ENCODE peak calls at places on chromosomes 16 and 17, in six cellular contexts. One of them, this sample, is unnamed.
A peak's percentile ranks its signal among the peaks of the same experiment; 100 is the strongest.

GRCh38 chr16:65154321-65154720 is 32.5 kb upstream of the CDH11 start:
- DNase-seq in bronchial epithelial cell: no peak
- DNase-seq in non-pigmented ciliary epithelial cell: no peak
- DNase-seq in HS-27A: no peak
- DNase-seq in NCI-H345: no peak
- DNase-seq in stimulated activated CD4-positive, alpha-beta T cell treated with anti-CD3 and anti-CD28 coated beads, Interleukin-4, amount 100 ng/mL, for 24 hours: no peak
- DNase-seq in this sample: no peak

GRCh38 chr16:31451201-31451600 is 8.1 kb upstream of the ARMC5 start:
- DNase-seq in bronchial epithelial cell: no peak
- DNase-seq in non-pigmented ciliary epithelial cell: no peak
- DNase-seq in HS-27A: no peak
- DNase-seq in NCI-H345: no peak
- DNase-seq in stimulated activated CD4-positive, alpha-beta T cell treated with anti-CD3 and anti-CD28 coated beads, Interleukin-4, amount 100 ng/mL, for 24 hours: no peak
- DNase-seq in this sample: no peak

GRCh38 chr16:55039511-55039910 is 108.8 kb downstream of the IRX5 start:
- DNase-seq in bronchial epithelial cell: peak; percentile 94
- DNase-seq in non-pigmented ciliary epithelial cell: no peak
- DNase-seq in HS-27A: no peak
- DNase-seq in NCI-H345: no peak
- DNase-seq in stimulated activated CD4-positive, alpha-beta T cell treated with anti-CD3 and anti-CD28 coated beads, Interleukin-4, amount 100 ng/mL, for 24 hours: no peak
- DNase-seq in this sample: no peak

GRCh38 chr17:79592641-79593040 is 18.2 kb downstream of the RBFOX3 start:
- DNase-seq in bronchial epithelial cell: no peak
- DNase-seq in non-pigmented ciliary epithelial cell: no peak
- DNase-seq in HS-27A: no peak
- DNase-seq in NCI-H345: no peak
- DNase-seq in stimulated activated CD4-positive, alpha-beta T cell treated with anti-CD3 and anti-CD28 coated beads, Interleukin-4, amount 100 ng/mL, for 24 hours: no peak
- DNase-seq in this sample: no peak

GRCh38 chr16:87724490-87725291 is 41.1 kb downstream of the KLHDC4 start:
- DNase-seq in bronchial epithelial cell: no peak
- DNase-seq in non-pigmented ciliary epithelial cell: no peak
- DNase-seq in HS-27A: no peak
- DNase-seq in NCI-H345: no peak
- DNase-seq in stimulated activated CD4-positive, alpha-beta T cell treated with anti-CD3 and anti-CD28 coated beads, Interleukin-4, amount 100 ng/mL, for 24 hours: no peak
- DNase-seq in this sample: no peak

GRCh38 chr17:30218689-30219266 is 16.7 kb downstream of the SLC6A4 start:
- DNase-seq in bronchial epithelial cell: no peak
- DNase-seq in non-pigmented ciliary epithelial cell: no peak
- DNase-seq in HS-27A: no peak
- DNase-seq in NCI-H345: no peak
- DNase-seq in stimulated activated CD4-positive, alpha-beta T cell treated with anti-CD3 and anti-CD28 coated beads, Interleukin-4, amount 100 ng/mL, for 24 hours: no peak
- DNase-seq in this sample: no peak

GRCh38 chr17:32518856-32519768 is 32.3 kb downstream of the CDK5R1 start:
- DNase-seq in bronchial epithelial cell: peak; percentile 60
- DNase-seq in non-pigmented ciliary epithelial cell: no peak
- DNase-seq in HS-27A: no peak
- DNase-seq in NCI-H345: peak; percentile 85
- DNase-seq in stimulated activated CD4-positive, alpha-beta T cell treated with anti-CD3 and anti-CD28 coated beads, Interleukin-4, amount 100 ng/mL, for 24 hours: peak; percentile 67
- DNase-seq in this sample: peak; percentile 72

GRCh38 chr17:19418312-19418992 is 7.4 kb downstream of the RNF112 start:
- DNase-seq in bronchial epithelial cell: peak; percentile 65
- DNase-seq in non-pigmented ciliary epithelial cell: no peak
- DNase-seq in HS-27A: no peak
- DNase-seq in NCI-H345: no peak
- DNase-seq in stimulated activated CD4-positive, alpha-beta T cell treated with anti-CD3 and anti-CD28 coated beads, Interleukin-4, amount 100 ng/mL, for 24 hours: no peak
- DNase-seq in this sample: no peak

GRCh38 chr17:32912218-32912897 is 15.6 kb upstream of the TMEM98 start:
- DNase-seq in bronchial epithelial cell: peak; percentile 70
- DNase-seq in non-pigmented ciliary epithelial cell: no peak
- DNase-seq in HS-27A: no peak
- DNase-seq in NCI-H345: no peak
- DNase-seq in stimulated activated CD4-positive, alpha-beta T cell treated with anti-CD3 and anti-CD28 coated beads, Interleukin-4, amount 100 ng/mL, for 24 hours: no peak
- DNase-seq in this sample: peak; percentile 95

GRCh38 chr17:68665373-68665772 is 64.2 kb upstream of the FAM20A start:
- DNase-seq in bronchial epithelial cell: no peak
- DNase-seq in non-pigmented ciliary epithelial cell: no peak
- DNase-seq in HS-27A: no peak
- DNase-seq in NCI-H345: no peak
- DNase-seq in stimulated activated CD4-positive, alpha-beta T cell treated with anti-CD3 and anti-CD28 coated beads, Interleukin-4, amount 100 ng/mL, for 24 hours: no peak
- DNase-seq in this sample: no peak

GRCh38 chr16:17439580-17439979 is 31.2 kb downstream of the XYLT1 start:
- DNase-seq in bronchial epithelial cell: no peak
- DNase-seq in non-pigmented ciliary epithelial cell: no peak
- DNase-seq in HS-27A: no peak
- DNase-seq in NCI-H345: no peak
- DNase-seq in stimulated activated CD4-positive, alpha-beta T cell treated with anti-CD3 and anti-CD28 coated beads, Interleukin-4, amount 100 ng/mL, for 24 hours: no peak
- DNase-seq in this sample: no peak

GRCh38 chr16:67685388-67686112 is 18.9 kb downstream of the C16orf86 start:
- DNase-seq in bronchial epithelial cell: no peak
- DNase-seq in non-pigmented ciliary epithelial cell: no peak
- DNase-seq in HS-27A: no peak
- DNase-seq in NCI-H345: no peak
- DNase-seq in stimulated activated CD4-positive, alpha-beta T cell treated with anti-CD3 and anti-CD28 coated beads, Interleukin-4, amount 100 ng/mL, for 24 hours: no peak
- DNase-seq in this sample: no peak

GRCh38 chr17:77281024-77281903 is 140.5 kb downstream of the SEC14L1 start:
- DNase-seq in bronchial epithelial cell: peak; percentile 33
- DNase-seq in non-pigmented ciliary epithelial cell: no peak
- DNase-seq in HS-27A: no peak
- DNase-seq in NCI-H345: peak; percentile 85
- DNase-seq in stimulated activated CD4-positive, alpha-beta T cell treated with anti-CD3 and anti-CD28 coated beads, Interleukin-4, amount 100 ng/mL, for 24 hours: peak; percentile 56
- DNase-seq in this sample: peak; percentile 97

GRCh38 chr17:21058098-21058893 is 15.5 kb upstream of the USP22 start:
- DNase-seq in bronchial epithelial cell: peak; percentile 45
- DNase-seq in non-pigmented ciliary epithelial cell: no peak
- DNase-seq in HS-27A: no peak
- DNase-seq in NCI-H345: no peak
- DNase-seq in stimulated activated CD4-positive, alpha-beta T cell treated with anti-CD3 and anti-CD28 coated beads, Interleukin-4, amount 100 ng/mL, for 24 hours: no peak
- DNase-seq in this sample: no peak

GRCh38 chr17:37225458-37225857 is 150.3 kb upstream of the C17orf78 start:
- DNase-seq in bronchial epithelial cell: no peak
- DNase-seq in non-pigmented ciliary epithelial cell: no peak
- DNase-seq in HS-27A: no peak
- DNase-seq in NCI-H345: no peak
- DNase-seq in stimulated activated CD4-positive, alpha-beta T cell treated with anti-CD3 and anti-CD28 coated beads, Interleukin-4, amount 100 ng/mL, for 24 hours: no peak
- DNase-seq in this sample: no peak

GRCh38 chr16:77551352-77551751 is 116.5 kb upstream of the ADAMTS18 start:
- DNase-seq in bronchial epithelial cell: no peak
- DNase-seq in non-pigmented ciliary epithelial cell: no peak
- DNase-seq in HS-27A: no peak
- DNase-seq in NCI-H345: no peak
- DNase-seq in stimulated activated CD4-positive, alpha-beta T cell treated with anti-CD3 and anti-CD28 coated beads, Interleukin-4, amount 100 ng/mL, for 24 hours: no peak
- DNase-seq in this sample: no peak

GRCh38 chr16:29806096-29806579 is at the start of gene MAZ:
- DNase-seq in bronchial epithelial cell: peak; percentile 72
- DNase-seq in non-pigmented ciliary epithelial cell: no peak
- DNase-seq in HS-27A: no peak
- DNase-seq in NCI-H345: no peak
- DNase-seq in stimulated activated CD4-positive, alpha-beta T cell treated with anti-CD3 and anti-CD28 coated beads, Interleukin-4, amount 100 ng/mL, for 24 hours: no peak
- DNase-seq in this sample: no peak

GRCh38 chr17:53548252-53548651 is 274.5 kb upstream of the KIF2B start:
- DNase-seq in bronchial epithelial cell: no peak
- DNase-seq in non-pigmented ciliary epithelial cell: no peak
- DNase-seq in HS-27A: no peak
- DNase-seq in NCI-H345: no peak
- DNase-seq in stimulated activated CD4-positive, alpha-beta T cell treated with anti-CD3 and anti-CD28 coated beads, Interleukin-4, amount 100 ng/mL, for 24 hours: no peak
- DNase-seq in this sample: no peak

GRCh38 chr17:58339775-58340622 is 11.4 kb upstream of the TSPOAP1 start:
- DNase-seq in bronchial epithelial cell: no peak
- DNase-seq in non-pigmented ciliary epithelial cell: no peak
- DNase-seq in HS-27A: no peak
- DNase-seq in NCI-H345: no peak
- DNase-seq in stimulated activated CD4-positive, alpha-beta T cell treated with anti-CD3 and anti-CD28 coated beads, Interleukin-4, amount 100 ng/mL, for 24 hours: peak; percentile 37
- DNase-seq in this sample: no peak

GRCh38 chr16:8380311-8380710 is 210.0 kb downstream of the TMEM114 start:
- DNase-seq in bronchial epithelial cell: no peak
- DNase-seq in non-pigmented ciliary epithelial cell: no peak
- DNase-seq in HS-27A: no peak
- DNase-seq in NCI-H345: no peak
- DNase-seq in stimulated activated CD4-positive, alpha-beta T cell treated with anti-CD3 and anti-CD28 coated beads, Interleukin-4, amount 100 ng/mL, for 24 hours: no peak
- DNase-seq in this sample: no peak

GRCh38 chr17:28533091-28533670 is 19.2 kb downstream of the UNC119 start:
- DNase-seq in bronchial epithelial cell: peak; percentile 76
- DNase-seq in non-pigmented ciliary epithelial cell: no peak
- DNase-seq in HS-27A: no peak
- DNase-seq in NCI-H345: no peak
- DNase-seq in stimulated activated CD4-positive, alpha-beta T cell treated with anti-CD3 and anti-CD28 coated beads, Interleukin-4, amount 100 ng/mL, for 24 hours: no peak
- DNase-seq in this sample: no peak

GRCh38 chr16:71709231-71709781 is 15.2 kb downstream of the PHLPP2 start:
- DNase-seq in bronchial epithelial cell: peak; percentile 18
- DNase-seq in non-pigmented ciliary epithelial cell: no peak
- DNase-seq in HS-27A: peak; percentile 46
- DNase-seq in NCI-H345: no peak
- DNase-seq in stimulated activated CD4-positive, alpha-beta T cell treated with anti-CD3 and anti-CD28 coated beads, Interleukin-4, amount 100 ng/mL, for 24 hours: no peak
- DNase-seq in this sample: no peak

GRCh38 chr16:75566889-75567255 is 693 bp downstream of the GABARAPL2 start:
- DNase-seq in bronchial epithelial cell: no peak
- DNase-seq in non-pigmented ciliary epithelial cell: no peak
- DNase-seq in HS-27A: no peak
- DNase-seq in NCI-H345: no peak
- DNase-seq in stimulated activated CD4-positive, alpha-beta T cell treated with anti-CD3 and anti-CD28 coated beads, Interleukin-4, amount 100 ng/mL, for 24 hours: peak; percentile 25
- DNase-seq in this sample: peak; percentile 43

GRCh38 chr16:13070268-13070667 is 168.9 kb downstream of the SHISA9 start:
- DNase-seq in bronchial epithelial cell: no peak
- DNase-seq in non-pigmented ciliary epithelial cell: no peak
- DNase-seq in HS-27A: no peak
- DNase-seq in NCI-H345: no peak
- DNase-seq in stimulated activated CD4-positive, alpha-beta T cell treated with anti-CD3 and anti-CD28 coated beads, Interleukin-4, amount 100 ng/mL, for 24 hours: no peak
- DNase-seq in this sample: no peak

GRCh38 chr17:79923974-79924638 is 84.9 kb upstream of the CBX4 start:
- DNase-seq in bronchial epithelial cell: no peak
- DNase-seq in non-pigmented ciliary epithelial cell: no peak
- DNase-seq in HS-27A: no peak
- DNase-seq in NCI-H345: peak; percentile 17
- DNase-seq in stimulated activated CD4-positive, alpha-beta T cell treated with anti-CD3 and anti-CD28 coated beads, Interleukin-4, amount 100 ng/mL, for 24 hours: peak; percentile 34
- DNase-seq in this sample: no peak

GRCh38 chr16:12017583-12017982 is 41.0 kb downstream of the SNX29 start:
- DNase-seq in bronchial epithelial cell: no peak
- DNase-seq in non-pigmented ciliary epithelial cell: peak; percentile 60
- DNase-seq in HS-27A: peak; percentile 19
- DNase-seq in NCI-H345: no peak
- DNase-seq in stimulated activated CD4-positive, alpha-beta T cell treated with anti-CD3 and anti-CD28 coated beads, Interleukin-4, amount 100 ng/mL, for 24 hours: no peak
- DNase-seq in this sample: no peak

GRCh38 chr17:65742433-65743312 is 181.2 kb upstream of the AXIN2 start:
- DNase-seq in bronchial epithelial cell: peak; percentile 79
- DNase-seq in non-pigmented ciliary epithelial cell: peak; percentile 65
- DNase-seq in HS-27A: peak; percentile 69
- DNase-seq in NCI-H345: no peak
- DNase-seq in stimulated activated CD4-positive, alpha-beta T cell treated with anti-CD3 and anti-CD28 coated beads, Interleukin-4, amount 100 ng/mL, for 24 hours: no peak
- DNase-seq in this sample: no peak

GRCh38 chr17:33947762-33948161 is 307.3 kb upstream of the CCL2 start:
- DNase-seq in bronchial epithelial cell: no peak
- DNase-seq in non-pigmented ciliary epithelial cell: no peak
- DNase-seq in HS-27A: no peak
- DNase-seq in NCI-H345: no peak
- DNase-seq in stimulated activated CD4-positive, alpha-beta T cell treated with anti-CD3 and anti-CD28 coated beads, Interleukin-4, amount 100 ng/mL, for 24 hours: no peak
- DNase-seq in this sample: no peak

GRCh38 chr17:83115832-83116231 is 36.4 kb downstream of the METRNL start:
- DNase-seq in bronchial epithelial cell: no peak
- DNase-seq in non-pigmented ciliary epithelial cell: no peak
- DNase-seq in HS-27A: no peak
- DNase-seq in NCI-H345: no peak
- DNase-seq in stimulated activated CD4-positive, alpha-beta T cell treated with anti-CD3 and anti-CD28 coated beads, Interleukin-4, amount 100 ng/mL, for 24 hours: no peak
- DNase-seq in this sample: no peak

GRCh38 chr16:66262253-66263167 is 104.0 kb upstream of the CDH5 start:
- DNase-seq in bronchial epithelial cell: no peak
- DNase-seq in non-pigmented ciliary epithelial cell: no peak
- DNase-seq in HS-27A: no peak
- DNase-seq in NCI-H345: no peak
- DNase-seq in stimulated activated CD4-positive, alpha-beta T cell treated with anti-CD3 and anti-CD28 coated beads, Interleukin-4, amount 100 ng/mL, for 24 hours: no peak
- DNase-seq in this sample: no peak

GRCh38 chr17:15490634-15491261 is 23.3 kb upstream of the CDRT4 start:
- DNase-seq in bronchial epithelial cell: peak; percentile 31
- DNase-seq in non-pigmented ciliary epithelial cell: no peak
- DNase-seq in HS-27A: peak; percentile 67
- DNase-seq in NCI-H345: no peak
- DNase-seq in stimulated activated CD4-positive, alpha-beta T cell treated with anti-CD3 and anti-CD28 coated beads, Interleukin-4, amount 100 ng/mL, for 24 hours: no peak
- DNase-seq in this sample: no peak

GRCh38 chr16:72182976-72183375 is 11.0 kb upstream of the PMFBP1 start:
- DNase-seq in bronchial epithelial cell: no peak
- DNase-seq in non-pigmented ciliary epithelial cell: no peak
- DNase-seq in HS-27A: no peak
- DNase-seq in NCI-H345: no peak
- DNase-seq in stimulated activated CD4-positive, alpha-beta T cell treated with anti-CD3 and anti-CD28 coated beads, Interleukin-4, amount 100 ng/mL, for 24 hours: no peak
- DNase-seq in this sample: no peak

GRCh38 chr16:31215287-31216115 is 1.4 kb downstream of the PYDC1 start:
- DNase-seq in bronchial epithelial cell: peak; percentile 40
- DNase-seq in non-pigmented ciliary epithelial cell: peak; percentile 15
- DNase-seq in HS-27A: no peak
- DNase-seq in NCI-H345: peak; percentile 26
- DNase-seq in stimulated activated CD4-positive, alpha-beta T cell treated with anti-CD3 and anti-CD28 coated beads, Interleukin-4, amount 100 ng/mL, for 24 hours: no peak
- DNase-seq in this sample: peak; percentile 73

GRCh38 chr17:30274887-30275286 is 16.9 kb downstream of the BLMH start:
- DNase-seq in bronchial epithelial cell: no peak
- DNase-seq in non-pigmented ciliary epithelial cell: no peak
- DNase-seq in HS-27A: no peak
- DNase-seq in NCI-H345: no peak
- DNase-seq in stimulated activated CD4-positive, alpha-beta T cell treated with anti-CD3 and anti-CD28 coated beads, Interleukin-4, amount 100 ng/mL, for 24 hours: no peak
- DNase-seq in this sample: no peak

GRCh38 chr17:21542070-21542469 is 150.3 kb upstream of the KCNJ18 start:
- DNase-seq in bronchial epithelial cell: no peak
- DNase-seq in non-pigmented ciliary epithelial cell: no peak
- DNase-seq in HS-27A: no peak
- DNase-seq in NCI-H345: no peak
- DNase-seq in stimulated activated CD4-positive, alpha-beta T cell treated with anti-CD3 and anti-CD28 coated beads, Interleukin-4, amount 100 ng/mL, for 24 hours: no peak
- DNase-seq in this sample: no peak

GRCh38 chr17:70588003-70588402 is 418.7 kb downstream of the KCNJ2 start:
- DNase-seq in bronchial epithelial cell: peak; percentile 14
- DNase-seq in non-pigmented ciliary epithelial cell: peak; percentile 17
- DNase-seq in HS-27A: no peak
- DNase-seq in NCI-H345: no peak
- DNase-seq in stimulated activated CD4-positive, alpha-beta T cell treated with anti-CD3 and anti-CD28 coated beads, Interleukin-4, amount 100 ng/mL, for 24 hours: no peak
- DNase-seq in this sample: no peak

GRCh38 chr16:3577302-3577752 is at the start of gene NLRC3:
- DNase-seq in bronchial epithelial cell: no peak
- DNase-seq in non-pigmented ciliary epithelial cell: no peak
- DNase-seq in HS-27A: no peak
- DNase-seq in NCI-H345: no peak
- DNase-seq in stimulated activated CD4-positive, alpha-beta T cell treated with anti-CD3 and anti-CD28 coated beads, Interleukin-4, amount 100 ng/mL, for 24 hours: peak; percentile 45
- DNase-seq in this sample: no peak

GRCh38 chr16:72875291-72876036 is 172.5 kb downstream of the ZFHX3 start:
- DNase-seq in bronchial epithelial cell: peak; percentile 37
- DNase-seq in non-pigmented ciliary epithelial cell: no peak
- DNase-seq in HS-27A: no peak
- DNase-seq in NCI-H345: no peak
- DNase-seq in stimulated activated CD4-positive, alpha-beta T cell treated with anti-CD3 and anti-CD28 coated beads, Interleukin-4, amount 100 ng/mL, for 24 hours: no peak
- DNase-seq in this sample: no peak